ENCODE peak calls at places on chromosomes 12 and 14, in six cellular contexts. F is NCI-H146; C is fibroblast of lung; O is mesenchymal stem cell; Q is choroid plexus epithelial cell; R is activated gamma-delta T cell treated with anti-CD3 and anti-CD28 coated beads, Interleukin-2, amount 50 U/mL, for 16 hours. M is an unnamed sample.

GRCh38 chr12:47903927-47904646 is 707 bp downstream of the VDR start:
- DNase-seq in O (peak), C (peak), Q (peak), F (no peak), R (peak), M (peak)

GRCh38 chr12:8644345-8645248 is 18.0 kb downstream of the MFAP5 start:
- DNase-seq in O (no peak), R (peak), F (no peak), Q (no peak), C (peak), M (peak)

GRCh38 chr14:92813201-92813600 is 19.1 kb downstream of the GOLGA5 start:
- DNase-seq in C (no peak), F (no peak), O (no peak), R (no peak), Q (no peak), M (no peak)

GRCh38 chr14:99763527-99764221 is 29.5 kb upstream of the EML1 start:
- DNase-seq in C (no peak), F (no peak), O (no peak), R (no peak), Q (no peak), M (no peak)

GRCh38 chr12:107634530-107634929 is 51.1 kb upstream of the PWP1 start:
- DNase-seq in C (no peak), O (no peak), R (no peak), Q (no peak), F (no peak), M (no peak)

GRCh38 chr14:64706552-64707193 is 2.4 kb downstream of the PLEKHG3 start:
- DNase-seq in R (no peak), F (no peak), O (peak), Q (no peak), C (no peak), M (no peak)

GRCh38 chr14:24368562-24369252 is 723 bp downstream of the NFATC4 start:
- DNase-seq in F (peak), O (peak), C (peak), R (peak), Q (peak), M (no peak)

GRCh38 chr12:19833775-19834501 is 394.6 kb downstream of the AEBP2 start:
- DNase-seq in O (peak), F (no peak), Q (peak), C (peak), R (no peak), M (no peak)

GRCh38 chr12:118318703-118319102 is 54.0 kb downstream of the TAOK3 start:
- DNase-seq in R (no peak), Q (no peak), C (no peak), F (no peak), O (no peak), M (no peak)

GRCh38 chr14:59510001-59510400 is 25.7 kb downstream of the JKAMP start:
- DNase-seq in R (no peak), O (no peak), Q (no peak), C (no peak), F (no peak), M (no peak)

GRCh38 chr12:132454154-132454948 is 35.6 kb upstream of the FBRSL1 start:
- DNase-seq in O (no peak), F (no peak), R (no peak), C (no peak), Q (no peak), M (no peak)

M was measured in MM.1S.